ENCODE peak calls at places on chromosomes 12 and 14, in seven cellular contexts. One of them, this sample, is unnamed.

GRCh38 chr12:119578112-119578511 is 15.5 kb upstream of the TMEM233 start:
- DNase-seq in endothelial cell: no peak
- DNase-seq in left ventricle myocardium inferior: no peak
- DNase-seq in right atrium auricular region: no peak
- DNase-seq in fibroblast of lung: peak; percentile 63
- DNase-seq in cardiac muscle cell: peak; percentile 13
- DNase-seq in nephron progenitor cell: no peak
- DNase-seq in this sample: no peak

GRCh38 chr12:16148938-16149337 is 128.5 kb downstream of the SLC15A5 start:
- DNase-seq in endothelial cell: no peak
- DNase-seq in left ventricle myocardium inferior: no peak
- DNase-seq in right atrium auricular region: no peak
- DNase-seq in fibroblast of lung: no peak
- DNase-seq in cardiac muscle cell: no peak
- DNase-seq in nephron progenitor cell: no peak
- DNase-seq in this sample: no peak

GRCh38 chr12:117228239-117228638 is 38.0 kb upstream of the FBXO21 start:
- DNase-seq in endothelial cell: no peak
- DNase-seq in left ventricle myocardium inferior: no peak
- DNase-seq in right atrium auricular region: no peak
- DNase-seq in fibroblast of lung: no peak
- DNase-seq in cardiac muscle cell: no peak
- DNase-seq in nephron progenitor cell: no peak
- DNase-seq in this sample: no peak

GRCh38 chr14:64053694-64054669 is 201.2 kb downstream of the SYNE2 start:
- DNase-seq in endothelial cell: no peak
- DNase-seq in left ventricle myocardium inferior: no peak
- DNase-seq in right atrium auricular region: no peak
- DNase-seq in fibroblast of lung: peak; percentile 12
- DNase-seq in cardiac muscle cell: no peak
- DNase-seq in nephron progenitor cell: no peak
- DNase-seq in this sample: no peak

GRCh38 chr14:50714452-50715073 is 46.5 kb upstream of the SAV1 start:
- DNase-seq in endothelial cell: peak; percentile 17
- DNase-seq in left ventricle myocardium inferior: no peak
- DNase-seq in right atrium auricular region: no peak
- DNase-seq in fibroblast of lung: peak; percentile 27
- DNase-seq in cardiac muscle cell: peak; percentile 70
- DNase-seq in nephron progenitor cell: no peak
- DNase-seq in this sample: no peak

GRCh38 chr14:95649230-95649629 is 37.0 kb upstream of the TCL1B start:
- DNase-seq in endothelial cell: no peak
- DNase-seq in left ventricle myocardium inferior: no peak
- DNase-seq in right atrium auricular region: no peak
- DNase-seq in fibroblast of lung: no peak
- DNase-seq in cardiac muscle cell: no peak
- DNase-seq in nephron progenitor cell: no peak
- DNase-seq in this sample: no peak

GRCh38 chr12:120364487-120364886 is 4.5 kb downstream of the MSI1 start:
- DNase-seq in endothelial cell: no peak
- DNase-seq in left ventricle myocardium inferior: no peak
- DNase-seq in right atrium auricular region: no peak
- DNase-seq in fibroblast of lung: no peak
- DNase-seq in cardiac muscle cell: no peak
- DNase-seq in nephron progenitor cell: no peak
- DNase-seq in this sample: no peak

GRCh38 chr12:86914716-86915115 is 658.5 kb upstream of the MGAT4C start:
- DNase-seq in endothelial cell: peak; percentile 46
- DNase-seq in left ventricle myocardium inferior: no peak
- DNase-seq in right atrium auricular region: no peak
- DNase-seq in fibroblast of lung: peak; percentile 44
- DNase-seq in cardiac muscle cell: peak; percentile 80
- DNase-seq in nephron progenitor cell: peak; percentile 11
- DNase-seq in this sample: no peak

GRCh38 chr14:54291491-54292191 is 105.2 kb upstream of the CDKN3 start:
- DNase-seq in endothelial cell: peak; percentile 8
- DNase-seq in left ventricle myocardium inferior: no peak
- DNase-seq in right atrium auricular region: peak; percentile 63
- DNase-seq in fibroblast of lung: peak; percentile 61
- DNase-seq in cardiac muscle cell: peak; percentile 67
- DNase-seq in nephron progenitor cell: peak; percentile 45
- DNase-seq in this sample: no peak

GRCh38 chr14:101563654-101564443 is 2.6 kb downstream of the DIO3 start:
- DNase-seq in endothelial cell: no peak
- DNase-seq in left ventricle myocardium inferior: no peak
- DNase-seq in right atrium auricular region: no peak
- DNase-seq in fibroblast of lung: no peak
- DNase-seq in cardiac muscle cell: no peak
- DNase-seq in nephron progenitor cell: peak; percentile 45
- DNase-seq in this sample: no peak

GRCh38 chr12:65728348-65728912 is 95.9 kb upstream of the HMGA2 start:
- DNase-seq in endothelial cell: no peak
- DNase-seq in left ventricle myocardium inferior: no peak
- DNase-seq in right atrium auricular region: no peak
- DNase-seq in fibroblast of lung: no peak
- DNase-seq in cardiac muscle cell: no peak
- DNase-seq in nephron progenitor cell: no peak
- DNase-seq in this sample: no peak

GRCh38 chr12:79121486-79121885 is 256.9 kb downstream of the SYT1 start:
- DNase-seq in endothelial cell: peak; percentile 13
- DNase-seq in left ventricle myocardium inferior: no peak
- DNase-seq in right atrium auricular region: no peak
- DNase-seq in fibroblast of lung: no peak
- DNase-seq in cardiac muscle cell: peak; percentile 7
- DNase-seq in nephron progenitor cell: no peak
- DNase-seq in this sample: no peak

GRCh38 chr14:69483765-69484443 is 624 bp upstream of the PLEKHD1 start:
- DNase-seq in endothelial cell: peak; percentile 19
- DNase-seq in left ventricle myocardium inferior: no peak
- DNase-seq in right atrium auricular region: no peak
- DNase-seq in fibroblast of lung: peak; percentile 39
- DNase-seq in cardiac muscle cell: peak; percentile 26
- DNase-seq in nephron progenitor cell: peak; percentile 66
- DNase-seq in this sample: peak; percentile 34

GRCh38 chr14:93977171-93977570 is 801 bp upstream of the ASB2 start:
- DNase-seq in endothelial cell: no peak
- DNase-seq in left ventricle myocardium inferior: no peak
- DNase-seq in right atrium auricular region: no peak
- DNase-seq in fibroblast of lung: no peak
- DNase-seq in cardiac muscle cell: no peak
- DNase-seq in nephron progenitor cell: no peak
- DNase-seq in this sample: no peak

GRCh38 chr14:54724772-54725325 is 157.9 kb downstream of the SAMD4A start:
- DNase-seq in endothelial cell: no peak
- DNase-seq in left ventricle myocardium inferior: no peak
- DNase-seq in right atrium auricular region: no peak
- DNase-seq in fibroblast of lung: no peak
- DNase-seq in cardiac muscle cell: no peak
- DNase-seq in nephron progenitor cell: no peak
- DNase-seq in this sample: no peak

GRCh38 chr12:71438670-71439361 is 782 bp upstream of the LGR5 start:
- DNase-seq in endothelial cell: no peak
- DNase-seq in left ventricle myocardium inferior: no peak
- DNase-seq in right atrium auricular region: no peak
- DNase-seq in fibroblast of lung: peak; percentile 19
- DNase-seq in cardiac muscle cell: peak; percentile 27
- DNase-seq in nephron progenitor cell: no peak
- DNase-seq in this sample: no peak

GRCh38 chr12:53538209-53538689 is 31.0 kb upstream of the NPFF start:
- DNase-seq in endothelial cell: no peak
- DNase-seq in left ventricle myocardium inferior: no peak
- DNase-seq in right atrium auricular region: no peak
- DNase-seq in fibroblast of lung: peak; percentile 54
- DNase-seq in cardiac muscle cell: peak; percentile 93
- DNase-seq in nephron progenitor cell: no peak
- DNase-seq in this sample: no peak

GRCh38 chr12:82966160-82966559 is 279.5 kb downstream of the TMTC2 start:
- DNase-seq in endothelial cell: no peak
- DNase-seq in left ventricle myocardium inferior: no peak
- DNase-seq in right atrium auricular region: no peak
- DNase-seq in fibroblast of lung: no peak
- DNase-seq in cardiac muscle cell: peak; percentile 30
- DNase-seq in nephron progenitor cell: no peak
- DNase-seq in this sample: no peak

DNA sequence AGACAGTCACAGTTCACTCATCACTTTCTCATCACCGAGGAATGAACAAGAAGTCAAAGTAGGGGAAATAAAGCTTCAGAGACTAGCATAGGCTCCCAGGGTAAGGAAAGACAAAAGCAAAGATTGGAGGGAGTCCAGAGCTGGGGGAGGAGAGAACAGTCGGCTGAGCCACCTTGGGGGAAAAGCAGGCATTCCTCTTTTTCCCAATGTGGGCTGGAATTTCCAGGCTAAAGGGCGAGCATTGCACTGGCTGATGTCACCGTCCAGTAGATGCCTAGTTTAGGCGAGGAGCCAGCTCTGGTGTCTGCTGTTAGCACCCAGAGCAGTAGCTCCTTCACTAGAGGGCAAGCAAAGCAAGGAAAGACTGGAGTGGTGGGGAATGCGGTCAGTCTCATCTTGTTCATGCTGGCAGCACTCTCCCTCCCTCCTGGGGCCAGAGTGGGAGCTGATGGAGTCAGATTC is 8.5 kb upstream of the KRT75 start:
- DNase-seq in endothelial cell: no peak
- DNase-seq in left ventricle myocardium inferior: no peak
- DNase-seq in right atrium auricular region: no peak
- DNase-seq in fibroblast of lung: peak; percentile 96
- DNase-seq in cardiac muscle cell: peak; percentile 97
- DNase-seq in nephron progenitor cell: peak; percentile 29
- DNase-seq in this sample: no peak
- TF ChIP-seq CTCF in endothelial cell: no peak
- TF ChIP-seq CTCF in left ventricle myocardium inferior: no peak
- TF ChIP-seq CTCF in right atrium auricular region: no peak
- TF ChIP-seq CTCF in fibroblast of lung: no peak
- TF ChIP-seq CTCF in cardiac muscle cell: peak; percentile 44
- TF ChIP-seq CTCF in nephron progenitor cell: no peak
- TF ChIP-seq CTCF in this sample: no peak

DNA sequence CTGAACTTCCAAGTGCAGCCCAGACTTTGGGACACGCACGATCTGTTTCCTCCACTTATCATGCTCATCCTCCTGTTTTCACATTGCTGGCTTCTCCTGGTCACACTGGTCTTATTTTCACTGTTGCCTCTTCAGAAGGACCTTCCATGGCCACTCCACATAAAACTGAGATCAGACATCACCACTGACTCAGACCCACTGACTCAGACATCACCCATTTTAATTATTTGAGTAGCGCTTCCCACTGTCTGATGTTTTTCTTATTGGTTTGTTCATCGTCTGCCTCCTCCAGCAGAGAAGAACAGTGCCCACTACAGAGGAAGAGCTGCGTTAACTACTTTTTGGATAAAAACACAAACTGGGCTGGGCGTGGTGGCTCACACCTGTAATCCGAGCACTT is 270.5 kb upstream of the PWP1 start:
- DNase-seq in endothelial cell: no peak
- DNase-seq in left ventricle myocardium inferior: no peak
- DNase-seq in right atrium auricular region: no peak
- DNase-seq in fibroblast of lung: peak; percentile 89
- DNase-seq in cardiac muscle cell: no peak
- DNase-seq in nephron progenitor cell: no peak
- DNase-seq in this sample: no peak
- TF ChIP-seq CTCF in endothelial cell: no peak
- TF ChIP-seq CTCF in left ventricle myocardium inferior: no peak
- TF ChIP-seq CTCF in right atrium auricular region: no peak
- TF ChIP-seq CTCF in fibroblast of lung: no peak
- TF ChIP-seq CTCF in cardiac muscle cell: no peak
- TF ChIP-seq CTCF in nephron progenitor cell: no peak
- TF ChIP-seq CTCF in this sample: no peak

GRCh38 chr12:89651192-89651591 is 57.4 kb downstream of the ATP2B1 start:
- DNase-seq in endothelial cell: no peak
- DNase-seq in left ventricle myocardium inferior: no peak
- DNase-seq in right atrium auricular region: no peak
- DNase-seq in fibroblast of lung: peak; percentile 7
- DNase-seq in cardiac muscle cell: peak; percentile 6
- DNase-seq in nephron progenitor cell: no peak
- DNase-seq in this sample: no peak

GRCh38 chr12:89650239-89650638 is 58.4 kb downstream of the ATP2B1 start:
- DNase-seq in endothelial cell: no peak
- DNase-seq in left ventricle myocardium inferior: no peak
- DNase-seq in right atrium auricular region: no peak
- DNase-seq in fibroblast of lung: peak; percentile 53
- DNase-seq in cardiac muscle cell: peak; percentile 39
- DNase-seq in nephron progenitor cell: no peak
- DNase-seq in this sample: no peak

GRCh38 chr12:89649139-89649538 is 59.5 kb downstream of the ATP2B1 start:
- DNase-seq in endothelial cell: no peak
- DNase-seq in left ventricle myocardium inferior: no peak
- DNase-seq in right atrium auricular region: no peak
- DNase-seq in fibroblast of lung: no peak
- DNase-seq in cardiac muscle cell: no peak
- DNase-seq in nephron progenitor cell: no peak
- DNase-seq in this sample: no peak

GRCh38 chr12:89648211-89648930 is 60.3 kb downstream of the ATP2B1 start:
- DNase-seq in endothelial cell: no peak
- DNase-seq in left ventricle myocardium inferior: no peak
- DNase-seq in right atrium auricular region: no peak
- DNase-seq in fibroblast of lung: peak; percentile 53
- DNase-seq in cardiac muscle cell: peak; percentile 81
- DNase-seq in nephron progenitor cell: no peak
- DNase-seq in this sample: no peak

GRCh38 chr12:89649820-89650219 is 58.8 kb downstream of the ATP2B1 start:
- DNase-seq in endothelial cell: no peak
- DNase-seq in left ventricle myocardium inferior: no peak
- DNase-seq in right atrium auricular region: no peak
- DNase-seq in fibroblast of lung: no peak
- DNase-seq in cardiac muscle cell: no peak
- DNase-seq in nephron progenitor cell: no peak
- DNase-seq in this sample: no peak
- TF ChIP-seq CTCF in endothelial cell: no peak
- TF ChIP-seq CTCF in left ventricle myocardium inferior: no peak
- TF ChIP-seq CTCF in right atrium auricular region: no peak
- TF ChIP-seq CTCF in fibroblast of lung: no peak
- TF ChIP-seq CTCF in cardiac muscle cell: no peak
- TF ChIP-seq CTCF in nephron progenitor cell: no peak
- TF ChIP-seq CTCF in this sample: no peak

DNA sequence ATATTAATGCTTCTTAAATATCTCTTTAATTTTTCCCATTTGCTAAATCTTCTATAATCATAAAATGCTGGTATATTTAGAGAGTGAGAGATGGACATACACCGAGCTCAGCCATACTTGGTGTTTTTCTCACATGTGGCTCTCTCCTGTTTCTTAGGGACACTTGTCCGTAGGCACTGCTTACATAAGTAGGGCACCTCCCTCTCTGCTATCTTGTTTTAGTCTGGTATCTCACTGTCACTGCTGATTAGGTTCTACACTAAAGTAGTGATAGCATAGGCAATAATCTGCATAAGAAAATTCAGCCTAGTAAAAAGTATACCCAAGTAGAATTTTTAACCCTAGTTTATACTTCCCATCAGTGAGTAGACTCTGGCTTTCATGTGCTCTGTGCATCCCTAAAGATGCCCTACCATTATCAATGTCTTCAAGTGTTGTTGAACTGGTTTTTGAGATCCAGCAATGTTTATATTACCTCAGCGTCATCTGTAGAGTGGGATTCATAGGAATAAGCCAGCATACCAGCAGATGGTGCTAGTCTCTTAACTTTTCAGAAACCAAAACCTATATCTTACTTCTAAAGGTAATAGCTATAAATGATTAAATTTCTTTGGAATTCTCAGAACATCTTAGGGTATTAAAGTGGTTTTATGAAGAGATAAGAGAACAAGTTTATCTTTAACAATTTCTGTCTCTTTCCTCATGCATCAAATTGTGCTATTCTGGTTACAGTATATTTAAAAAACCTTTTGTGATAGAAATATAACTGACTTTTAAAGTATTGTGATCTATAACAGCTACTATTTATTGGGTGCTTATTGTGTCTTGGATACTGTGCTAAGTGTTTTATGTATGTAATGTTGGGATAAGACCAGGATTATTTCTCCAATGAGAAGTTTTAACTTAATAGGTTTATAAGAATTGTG is 32.9 kb downstream of the ARID2 start:
- DNase-seq in endothelial cell: peak; percentile 18
- DNase-seq in left ventricle myocardium inferior: no peak
- DNase-seq in right atrium auricular region: no peak
- DNase-seq in fibroblast of lung: peak; percentile 52
- DNase-seq in cardiac muscle cell: peak; percentile 71
- DNase-seq in nephron progenitor cell: no peak
- DNase-seq in this sample: no peak
- TF ChIP-seq CTCF in endothelial cell: no peak
- TF ChIP-seq CTCF in left ventricle myocardium inferior: peak; percentile 70
- TF ChIP-seq CTCF in right atrium auricular region: peak; percentile 66
- TF ChIP-seq CTCF in fibroblast of lung: peak; percentile 72
- TF ChIP-seq CTCF in cardiac muscle cell: peak; percentile 74
- TF ChIP-seq CTCF in nephron progenitor cell: peak; percentile 23
- TF ChIP-seq CTCF in this sample: no peak